ENCODE peak calls at places on chromosomes 5 and 9, in nine cellular contexts. P is H9, Y is astrocyte, B is neural progenitor cell, R is HepG2, S is OCI-LY7, E is HCT116, Q is IMR-90, C is hepatocyte. W is an unnamed sample.

GRCh38 chr5:160921714-160922285 is 69.8 kb upstream of the ATP10B start:
- DNase-seq in P (no peak), Y (no peak), B (no peak), R (no peak), S (no peak), E (no peak), Q (no peak), C (no peak), W (no peak)

GRCh38 chr9:114149181-114149580 is 6.2 kb upstream of the COL27A1 start:
- DNase-seq in P (no peak), Y (no peak), B (no peak), R (no peak), S (no peak), E (no peak), Q (no peak), C (no peak), W (no peak)

GRCh38 chr5:179410291-179411160 is 65.3 kb upstream of the ADAMTS2 start:
- DNase-seq in P (no peak), Y (no peak), B (no peak), R (no peak), S (no peak), E (no peak), Q (no peak), C (peak; percentile 2), W (no peak)

GRCh38 chr5:42870882-42871418 is 59.3 kb upstream of the SELENOP start:
- DNase-seq in P (no peak), Y (no peak), B (no peak), R (no peak), S (no peak), E (no peak), Q (no peak), C (peak; percentile 67), W (no peak)

GRCh38 chr5:44332360-44332971 is 56.8 kb downstream of the FGF10 start:
- DNase-seq in P (no peak), Y (no peak), B (peak; percentile 81), R (peak; percentile 17), S (peak; percentile 48), E (peak; percentile 39), Q (peak; percentile 52), C (peak; percentile 73), W (peak; percentile 58)

GRCh38 chr5:103490340-103490739 is 72.2 kb downstream of the NUDT12 start:
- DNase-seq in P (no peak), Y (no peak), B (no peak), R (no peak), S (no peak), E (no peak), Q (no peak), C (no peak), W (no peak)

GRCh38 chr5:14396071-14396470 is 185.5 kb upstream of the OTULINL start:
- DNase-seq in P (no peak), Y (no peak), B (no peak), R (no peak), S (no peak), E (no peak), Q (peak; percentile 52), C (no peak), W (no peak)

GRCh38 chr5:4511996-4512656 is 628.0 kb upstream of the ADAMTS16 start:
- DNase-seq in P (peak; percentile 69), Y (peak; percentile 10), B (peak; percentile 71), R (peak; percentile 9), S (no peak), E (no peak), Q (no peak), C (peak; percentile 69), W (no peak)

GRCh38 chr9:31715250-31715649 is 669.2 kb upstream of the ACO1 start:
- DNase-seq in P (no peak), Y (no peak), B (peak; percentile 2), R (no peak), S (no peak), E (no peak), Q (no peak), C (no peak), W (no peak)

GRCh38 chr5:139639619-139640431 is 8.3 kb upstream of the CXXC5 start:
- DNase-seq in P (no peak), Y (no peak), B (no peak), R (no peak), S (no peak), E (no peak), Q (peak; percentile 53), C (peak; percentile 19), W (no peak)

GRCh38 chr9:121945849-121946248 is 147.3 kb downstream of the TTLL11 start:
- DNase-seq in P (no peak), Y (no peak), B (no peak), R (no peak), S (peak; percentile 42), E (no peak), Q (peak; percentile 47), C (no peak), W (no peak)

GRCh38 chr5:132657676-132658382 is at the start of gene IL13:
- DNase-seq in P (no peak), Y (no peak), B (no peak), R (no peak), S (no peak), E (no peak), Q (no peak), C (no peak), W (no peak)

GRCh38 chr9:38417003-38417965 is 7.0 kb downstream of the IGFBPL1 start:
- DNase-seq in P (peak; percentile 80), Y (no peak), B (peak; percentile 70), R (peak; percentile 38), S (peak; percentile 24), E (peak; percentile 35), Q (no peak), C (no peak), W (no peak)
- TF ChIP-seq CTCF in P (peak; percentile 92), Y (peak; percentile 60), B (peak; percentile 90), R (peak; percentile 79), S (peak; percentile 77), E (peak; percentile 85), Q (peak; percentile 35), C (peak; percentile 40), W (peak; percentile 54)

GRCh38 chr9:118088075-118088474 is 383.9 kb downstream of the TLR4 start:
- DNase-seq in P (no peak), Y (no peak), B (no peak), R (no peak), S (no peak), E (no peak), Q (no peak), C (no peak), W (no peak)
- H2AFZ ChIP-seq in P (no peak overlapping the region), Y (no peak overlapping the region), B (no peak overlapping the region), R (no peak overlapping the region), S (no peak overlapping the region), E (no peak overlapping the region), Q (no peak overlapping the region), C (no peak overlapping the region), W (no peak overlapping the region)

GRCh38 chr5:170917113-170917512 is 55.3 kb downstream of the RANBP17 start:
- DNase-seq in P (no peak), Y (no peak), B (no peak), R (no peak), S (no peak), E (no peak), Q (no peak), C (no peak), W (no peak)
- TF ChIP-seq CTCF in P (no peak), Y (no peak), B (no peak), R (no peak), S (peak; percentile 41), E (no peak), Q (peak; percentile 42), C (peak; percentile 41), W (peak; percentile 14)

GRCh38 chr5:133785182-133785581 is 172.8 kb upstream of the FSTL4 start:
- DNase-seq in P (peak; percentile 42), Y (no peak), B (peak; percentile 25), R (no peak), S (no peak), E (no peak), Q (no peak), C (no peak), W (no peak)
- H2AFZ ChIP-seq in P (no peak overlapping the region), Y (no peak overlapping the region), B (no peak overlapping the region), R (no peak overlapping the region), S (no peak overlapping the region), E (no peak overlapping the region), Q (peak overlapping the region; percentile 27), C (no peak overlapping the region), W (no peak overlapping the region)

W was measured in MM.1S.